ENCODE peak calls at places on chromosomes 1 and 21, in nine cellular contexts. D, T, F, E, K, J, G, C and V are unnamed samples.
A peak's percentile ranks its signal among the peaks of the same experiment; 100 is the strongest.

GRCh38 chr1:239125027-239125426 is 261.3 kb upstream of the CHRM3 start:
- DNase-seq in D (no peak), T (no peak), F (no peak), E (no peak), K (no peak), J (no peak), G (no peak), C (no peak), V (peak; percentile 4)

GRCh38 chr1:69290266-69290665 is 277.5 kb upstream of the LRRC7 start:
- DNase-seq in D (no peak), T (no peak), F (no peak), E (no peak), K (peak; percentile 37), J (no peak), G (no peak), C (no peak), V (no peak)

GRCh38 chr1:46508760-46509159 is 19.1 kb downstream of the DMBX1 start:
- DNase-seq in D (no peak), T (no peak), F (no peak), E (no peak), K (no peak), J (no peak), G (no peak), C (no peak), V (no peak)

GRCh38 chr1:204695692-204696091 is 10.2 kb upstream of the LRRN2 start:
- DNase-seq in D (no peak), T (no peak), F (no peak), E (no peak), K (no peak), J (no peak), G (no peak), C (no peak), V (no peak)

GRCh38 chr1:21673277-21673780 is 4.2 kb upstream of the RAP1GAP start:
- DNase-seq in D (no peak), T (peak; percentile 86), F (no peak), E (peak; percentile 88), K (peak; percentile 73), J (peak; percentile 29), G (no peak), C (no peak), V (peak; percentile 57)

GRCh38 chr1:185960377-185961151 is 226.4 kb downstream of the HMCN1 start:
- DNase-seq in D (no peak), T (peak; percentile 63), F (no peak), E (no peak), K (no peak), J (no peak), G (no peak), C (no peak), V (peak; percentile 52)

GRCh38 chr1:27724961-27725373 is 794 bp upstream of the FAM76A start:
- DNase-seq in D (peak; percentile 71), T (peak; percentile 60), F (no peak), E (peak; percentile 66), K (no peak), J (no peak), G (peak; percentile 59), C (no peak), V (no peak)

GRCh38 chr1:47405697-47406096 is 10.4 kb upstream of the FOXE3 start:
- DNase-seq in D (no peak), T (peak; percentile 55), F (no peak), E (no peak), K (no peak), J (peak; percentile 5), G (no peak), C (no peak), V (no peak)

GRCh38 chr1:20604678-20605077 is 15.8 kb downstream of the CDA start:
- DNase-seq in D (no peak), T (no peak), F (no peak), E (no peak), K (no peak), J (no peak), G (no peak), C (no peak), V (no peak)

GRCh38 chr1:180042994-180043622 is 88.5 kb downstream of the CEP350 start:
- DNase-seq in D (no peak), T (no peak), F (no peak), E (no peak), K (no peak), J (no peak), G (no peak), C (no peak), V (peak; percentile 35)

GRCh38 chr1:153293480-153293775 is 19.3 kb downstream of the PGLYRP3 start:
- DNase-seq in D (no peak), T (no peak), F (no peak), E (no peak), K (no peak), J (no peak), G (no peak), C (no peak), V (no peak)

GRCh38 chr1:230408971-230409370 is 17.2 kb downstream of the PGBD5 start:
- DNase-seq in D (no peak), T (no peak), F (no peak), E (no peak), K (no peak), J (no peak), G (no peak), C (no peak), V (no peak)

GRCh38 chr1:186987769-186988168 is 159.0 kb downstream of the PLA2G4A start:
- DNase-seq in D (no peak), T (no peak), F (no peak), E (no peak), K (no peak), J (no peak), G (no peak), C (no peak), V (no peak)

GRCh38 chr1:110897685-110898084 is 24.7 kb downstream of the CD53 start:
- DNase-seq in D (no peak), T (no peak), F (no peak), E (no peak), K (no peak), J (no peak), G (no peak), C (no peak), V (no peak)

GRCh38 chr1:181106479-181106878 is 18.0 kb downstream of the IER5 start:
- DNase-seq in D (no peak), T (no peak), F (no peak), E (no peak), K (no peak), J (no peak), G (no peak), C (no peak), V (no peak)

GRCh38 chr1:240338837-240339236 is 247.2 kb downstream of the FMN2 start:
- DNase-seq in D (no peak), T (no peak), F (no peak), E (no peak), K (no peak), J (no peak), G (no peak), C (no peak), V (no peak)

GRCh38 chr1:15328785-15329480 is 80.8 kb upstream of the EFHD2 start:
- DNase-seq in D (no peak), T (peak; percentile 86), F (no peak), E (no peak), K (peak; percentile 95), J (no peak), G (peak; percentile 35), C (no peak), V (peak; percentile 40)

GRCh38 chr1:192635939-192636338 is at the start of gene RGS13:
- DNase-seq in D (no peak), T (no peak), F (no peak), E (no peak), K (no peak), J (no peak), G (no peak), C (no peak), V (no peak)

DNA sequence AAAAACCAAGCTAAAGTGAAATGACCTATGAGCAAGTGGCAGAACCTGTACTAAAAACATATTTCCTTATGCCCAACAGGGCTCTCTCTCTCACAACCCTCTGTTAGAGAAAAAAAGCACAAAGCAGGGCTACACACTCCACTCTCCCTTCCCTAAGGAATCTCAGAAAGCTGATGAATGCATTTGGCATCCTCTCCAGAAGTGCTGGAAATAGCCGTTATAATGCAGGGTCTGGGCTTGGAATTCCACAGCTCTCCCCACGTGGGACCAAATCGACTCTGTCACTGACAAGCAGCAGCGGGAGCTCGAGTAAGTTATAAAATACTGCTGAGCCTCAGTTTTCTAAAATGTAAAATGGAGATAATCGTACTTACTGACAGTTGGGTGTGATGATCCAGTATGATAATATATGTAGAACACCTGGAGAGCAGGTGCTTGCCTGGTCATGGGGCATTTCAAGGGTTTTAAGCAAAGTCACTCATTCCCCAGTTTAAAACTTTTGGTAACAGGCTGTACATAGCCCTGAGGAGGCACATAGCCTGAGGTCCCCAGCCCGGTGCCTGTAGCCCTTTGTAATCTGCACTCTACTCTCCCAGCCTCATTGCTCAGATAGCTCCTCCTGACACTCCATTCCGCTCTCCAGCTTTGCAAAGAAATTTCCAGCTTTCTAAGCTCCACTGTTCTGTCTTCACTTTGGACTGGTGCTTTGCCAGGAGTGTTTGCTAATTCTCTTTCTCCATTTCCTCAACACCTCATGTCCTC is 175.6 kb upstream of the DAB1 start:
- DNase-seq in D (no peak), T (no peak), F (no peak), E (no peak), K (peak; percentile 33), J (no peak), G (no peak), C (no peak), V (no peak)
- H3K4me3 ChIP-seq in D (no peak overlapping the region), T (no peak overlapping the region), F (no peak overlapping the region), E (no peak overlapping the region), K (no peak overlapping the region), J (no peak overlapping the region), G (no peak overlapping the region), C (no peak overlapping the region), V (no peak overlapping the region)

GRCh38 chr21:42179316-42179715 is 39.6 kb upstream of the ABCG1 start:
- DNase-seq in D (no peak), T (peak; percentile 43), F (no peak), E (peak; percentile 13), K (no peak), J (no peak), G (no peak), C (no peak), V (no peak)
- H3K4me3 ChIP-seq in D (no peak overlapping the region), T (no peak overlapping the region), F (no peak overlapping the region), E (no peak overlapping the region), K (no peak overlapping the region), J (no peak overlapping the region), G (no peak overlapping the region), C (no peak overlapping the region), V (no peak overlapping the region)

GRCh38 chr1:209829716-209830115 is 1.9 kb downstream of the UTP25 start:
- DNase-seq in D (no peak), T (no peak), F (no peak), E (no peak), K (no peak), J (no peak), G (no peak), C (no peak), V (no peak)
- H3K4me3 ChIP-seq in D (no peak overlapping the region), T (no peak overlapping the region), F (no peak overlapping the region), E (no peak overlapping the region), K (no peak overlapping the region), J (peak overlapping the region; percentile 75), G (no peak overlapping the region), C (peak overlapping the region; percentile 68), V (no peak overlapping the region)

DNA sequence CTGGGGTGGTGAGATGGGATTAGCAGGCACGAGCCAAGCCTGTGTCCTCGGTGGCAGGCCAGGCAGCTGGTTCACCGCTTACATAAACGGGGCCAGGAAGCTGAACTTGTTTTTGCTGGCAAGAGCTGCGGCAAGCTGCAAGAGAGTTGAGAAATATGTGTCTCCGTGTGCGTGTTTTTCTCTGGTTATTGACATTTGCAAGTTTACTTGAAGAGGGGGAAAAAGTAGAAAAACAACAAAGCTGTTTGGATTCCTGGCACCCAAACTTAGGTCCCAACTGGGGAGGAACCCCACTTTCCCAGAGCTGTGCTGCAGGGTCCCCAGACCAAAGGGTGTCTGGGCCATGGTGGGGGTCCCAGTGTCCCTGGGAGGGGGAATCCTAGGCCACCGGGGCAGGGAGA is 14.5 kb downstream of the IL6R start:
- DNase-seq in D (peak; percentile 95), T (peak; percentile 98), F (no peak), E (peak; percentile 90), K (peak; percentile 86), J (no peak), G (peak; percentile 93), C (peak; percentile 53), V (peak; percentile 90)
- H3K4me3 ChIP-seq in D (peak overlapping the region; percentile 12), T (no peak overlapping the region), F (peak overlapping the region; percentile 27), E (peak overlapping the region; percentile 25), K (no peak overlapping the region), J (no peak overlapping the region), G (no peak overlapping the region), C (peak overlapping the region; percentile 74), V (peak overlapping the region; percentile 16)